ENCODE peak calls at places on chromosomes 2 and 18, in four cellular contexts. T, A, J and M are unnamed samples.

GRCh38 chr2:73063909-73064875 is 7.3 kb downstream of the SFXN5 start:
- DNase-seq in T (no peak), A (peak; percentile 88), J (no peak), M (no peak)

GRCh38 chr18:24940416-24940815 is 411.6 kb downstream of the ZNF521 start:
- DNase-seq in T (no peak), A (no peak), J (no peak), M (no peak)

GRCh38 chr2:239587836-239588235 is 187.0 kb upstream of the HDAC4 start:
- DNase-seq in T (peak; percentile 24), A (no peak), J (no peak), M (no peak)

GRCh38 chr2:37375721-37376399 is 31.4 kb downstream of the QPCT start:
- DNase-seq in T (no peak), A (no peak), J (no peak), M (no peak)

GRCh38 chr2:237734905-237735623 is 63.5 kb upstream of the RBM44 start:
- DNase-seq in T (peak; percentile 66), A (no peak), J (no peak), M (peak; percentile 92)

GRCh38 chr2:200330351-200331120 is 24.0 kb downstream of the SPATS2L start:
- DNase-seq in T (no peak), A (no peak), J (no peak), M (no peak)

GRCh38 chr2:27915874-27916273 is 25.3 kb downstream of the BABAM2 start:
- DNase-seq in T (no peak), A (no peak), J (no peak), M (no peak)

GRCh38 chr2:9282713-9283112 is 76.1 kb downstream of the ASAP2 start:
- DNase-seq in T (no peak), A (no peak), J (no peak), M (no peak)

GRCh38 chr2:189408294-189408693 is 33.0 kb upstream of the WDR75 start:
- DNase-seq in T (no peak), A (no peak), J (no peak), M (peak; percentile 58)

GRCh38 chr2:75604479-75604878 is 42.1 kb upstream of the MRPL19 start:
- DNase-seq in T (no peak), A (peak; percentile 68), J (no peak), M (no peak)

GRCh38 chr2:26974352-26974751 is 3.9 kb downstream of the MAPRE3 start:
- DNase-seq in T (no peak), A (no peak), J (no peak), M (no peak)

GRCh38 chr18:37598966-37599896 is 33.6 kb upstream of the CELF4 start:
- DNase-seq in T (no peak), A (no peak), J (no peak), M (no peak)

GRCh38 chr2:235868224-235868623 is 300.0 kb downstream of the GBX2 start:
- DNase-seq in T (no peak), A (no peak), J (no peak), M (no peak)

GRCh38 chr18:24964213-24964612 is 387.8 kb downstream of the ZNF521 start:
- DNase-seq in T (no peak), A (no peak), J (no peak), M (no peak)

GRCh38 chr2:154826827-154827226 is 128.3 kb downstream of the KCNJ3 start:
- DNase-seq in T (no peak), A (no peak), J (no peak), M (no peak)

GRCh38 chr2:232568161-232568560 is 17.7 kb downstream of the EIF4E2 start:
- DNase-seq in T (no peak), A (peak; percentile 81), J (no peak), M (peak; percentile 71)

GRCh38 chr2:64722645-64723044 is 68.9 kb upstream of the SERTAD2 start:
- DNase-seq in T (no peak), A (no peak), J (no peak), M (no peak)

GRCh38 chr18:23166863-23167531 is 31.7 kb downstream of the CABLES1 start:
- DNase-seq in T (no peak), A (no peak), J (no peak), M (peak; percentile 29)

GRCh38 chr2:98985905-98986666 is 50.1 kb upstream of the CRACDL start:
- DNase-seq in T (no peak), A (no peak), J (no peak), M (peak; percentile 1)

GRCh38 chr18:13500891-13501887 is 225.2 kb downstream of the FAM210A start:
- DNase-seq in T (peak; percentile 77), A (peak; percentile 70), J (no peak), M (peak; percentile 92)

GRCh38 chr2:42925742-42926437 is 133.5 kb upstream of the HAAO start:
- DNase-seq in T (no peak), A (no peak), J (no peak), M (no peak)

GRCh38 chr2:108909275-108909823 is 79.7 kb downstream of the EDAR start:
- DNase-seq in T (no peak), A (no peak), J (no peak), M (no peak)

GRCh38 chr2:37837576-37838335 is 87.3 kb upstream of the RMDN2 start:
- DNase-seq in T (peak; percentile 96), A (no peak), J (no peak), M (no peak)

GRCh38 chr18:8272254-8272653 is 337.0 kb upstream of the RAB12 start:
- DNase-seq in T (no peak), A (no peak), J (no peak), M (no peak)

GRCh38 chr18:68172842-68173549 is 541.9 kb downstream of the TMX3 start:
- DNase-seq in T (no peak), A (no peak), J (no peak), M (no peak)

GRCh38 chr2:118687201-118687600 is 160.2 kb downstream of the EN1 start:
- DNase-seq in T (no peak), A (no peak), J (no peak), M (no peak)

GRCh38 chr2:235996419-235996818 is 171.8 kb downstream of the GBX2 start:
- DNase-seq in T (no peak), A (no peak), J (peak; percentile 1), M (no peak)

GRCh38 chr2:53442783-53443182 is 324.8 kb upstream of the CHAC2 start:
- DNase-seq in T (no peak), A (peak; percentile 12), J (no peak), M (no peak)

GRCh38 chr2:23404426-23404825 is 19.4 kb downstream of the KLHL29 start:
- DNase-seq in T (peak; percentile 71), A (peak; percentile 50), J (no peak), M (peak; percentile 69)